ENCODE peak calls at places on chromosomes 1 and 21, in eight cellular contexts. X is HCEC 1CT; C is activated naive CD8-positive, alpha-beta T cell treated with anti-CD3 and anti-CD28 coated beads, Interleukin-2, amount 50 U/mL, for 24 hours; D is effector memory CD8-positive, alpha-beta T cell; M is left cardiac atrium; F is posterior cingulate gyrus; G is activated naive CD4-positive, alpha-beta T cell; R is HAP-1. U is an unnamed sample.

GRCh38 chr21:17463441-17463840 is 49.4 kb upstream of the CXADR start:
- DNase-seq in M (no peak), C (no peak), D (no peak), F (peak), X (peak), G (no peak), R (peak), U (no peak)

GRCh38 chr1:50474859-50475809 is 51.9 kb upstream of the DMRTA2 start:
- DNase-seq in G (no peak), C (no peak), X (peak), D (no peak), M (no peak), F (no peak), R (peak), U (no peak)

GRCh38 chr1:181150273-181150672 is 61.8 kb downstream of the IER5 start:
- DNase-seq in G (no peak), C (no peak), X (no peak), F (no peak), M (no peak), D (no peak), R (no peak), U (peak)

GRCh38 chr1:67850611-67851075 is 17.4 kb upstream of the GNG12 start:
- DNase-seq in C (no peak), X (peak), G (no peak), F (no peak), D (no peak), R (peak), M (peak), U (peak)

GRCh38 chr1:172431721-172432192 is 11.3 kb downstream of the C1orf105 start:
- DNase-seq in R (no peak), C (no peak), G (peak), X (no peak), M (no peak), D (no peak), F (no peak), U (no peak)

GRCh38 chr21:33947451-33948095 is 32.0 kb upstream of the ATP5PO start:
- DNase-seq in G (peak), R (peak), X (peak), D (peak), F (peak), C (peak), M (peak), U (peak)

GRCh38 chr1:68205794-68206358 is 26.4 kb downstream of the WLS start:
- DNase-seq in M (no peak), C (no peak), D (no peak), G (no peak), R (no peak), F (no peak), X (no peak), U (no peak)

GRCh38 chr1:115671176-115672062 is 29.6 kb downstream of the VANGL1 start:
- DNase-seq in R (no peak), C (no peak), G (no peak), X (peak), F (no peak), M (no peak), D (no peak), U (no peak)

GRCh38 chr1:245235156-245235555 is 80.4 kb downstream of the KIF26B start:
- DNase-seq in X (no peak), D (no peak), G (no peak), R (no peak), F (no peak), C (no peak), M (peak), U (no peak)

GRCh38 chr1:200979574-200980451 is 43.7 kb downstream of the KIF21B start:
- DNase-seq in X (peak), R (peak), D (peak), F (no peak), G (peak), M (no peak), C (peak), U (no peak)

GRCh38 chr1:80896957-80897356 is 903.8 kb upstream of the ADGRL2 start:
- DNase-seq in C (no peak), M (no peak), G (no peak), F (no peak), X (no peak), D (no peak), R (no peak), U (no peak)

GRCh38 chr1:35454616-35455015 is 102.6 kb downstream of the KIAA0319L start:
- DNase-seq in G (no peak), F (no peak), C (no peak), X (peak), M (no peak), R (no peak), D (no peak), U (no peak)

GRCh38 chr1:23661887-23662286 is 29.7 kb upstream of the RPL11 start:
- DNase-seq in R (no peak), M (no peak), C (no peak), D (no peak), X (no peak), G (no peak), F (no peak), U (no peak)

GRCh38 chr1:45554198-45554597 is 3.6 kb downstream of the AKR1A1 start:
- DNase-seq in R (no peak), F (no peak), D (no peak), G (no peak), M (no peak), X (no peak), C (no peak), U (no peak)

GRCh38 chr1:167328306-167328705 is 107.6 kb downstream of the POU2F1 start:
- DNase-seq in D (no peak), M (no peak), F (no peak), C (no peak), R (no peak), G (no peak), X (no peak), U (no peak)

GRCh38 chr1:169321539-169321938 is 46.1 kb downstream of the NME7 start:
- DNase-seq in F (no peak), R (no peak), D (no peak), C (no peak), M (no peak), G (no peak), X (peak), U (no peak)

GRCh38 chr1:160779662-160780397 is 16.1 kb upstream of the LY9 start:
- DNase-seq in M (no peak), F (no peak), C (peak), R (peak), X (peak), G (peak), D (no peak), U (no peak)